ENCODE peak calls at places on chromosome 17, in four cellular contexts. M, B, I and H are unnamed samples. For H3K36me3, the result is how much of the 10 kb centered on the place peaks cover.

GRCh38 chr17:82300228-82300627 is 17.2 kb downstream of the CD7 start:
- DNase-seq in M (no peak), B (no peak), I (no peak), H (no peak)

GRCh38 chr17:29379084-29379811 is 10.9 kb upstream of the TAOK1 start:
- DNase-seq in M (no peak), B (peak), I (peak), H (no peak)

GRCh38 chr17:83081561-83082201 is 2.3 kb downstream of the METRNL start:
- DNase-seq in M (no peak), B (no peak), I (no peak), H (no peak)

GRCh38 chr17:32636593-32637218 is 149.9 kb downstream of the CDK5R1 start:
- DNase-seq in M (no peak), B (no peak), I (peak), H (no peak)

GRCh38 chr17:81808778-81809555 is 5.0 kb downstream of the GCGR start:
- DNase-seq in M (no peak), B (no peak), I (no peak), H (no peak)

GRCh38 chr17:82917656-82918345 is 78.0 kb upstream of the ZNF750 start:
- DNase-seq in M (no peak), B (peak), I (no peak), H (no peak)

GRCh38 chr17:4642286-4642685 is 808 bp upstream of the ALOX15 start:
- DNase-seq in M (no peak), B (no peak), I (no peak), H (no peak)

GRCh38 chr17:75086496-75087181 is 1.1 kb upstream of the SLC16A5 start:
- DNase-seq in M (no peak), B (no peak), I (no peak), H (no peak)

GRCh38 chr17:7717756-7718350 is 309 bp downstream of the DNAH2 start:
- DNase-seq in M (no peak), B (peak), I (no peak), H (no peak)

GRCh38 chr17:75688209-75688771 is 21.2 kb downstream of the SAP30BP start:
- DNase-seq in M (peak), B (peak), I (peak), H (no peak)

GRCh38 chr17:7894866-7895265 is 6.3 kb downstream of the CHD3 start:
- DNase-seq in M (no peak), B (no peak), I (no peak), H (no peak)

GRCh38 chr17:40427002-40427491 is 9.4 kb upstream of the TOP2A start:
- DNase-seq in M (no peak), B (no peak), I (no peak), H (no peak)

GRCh38 chr17:31462261-31462660 is 70.8 kb downstream of the RAB11FIP4 start:
- DNase-seq in M (no peak), B (no peak), I (no peak), H (no peak)

GRCh38 chr17:9251273-9251672 is 230.0 kb downstream of the NTN1 start:
- DNase-seq in M (no peak), B (no peak), I (no peak), H (no peak)

GRCh38 chr17:45106582-45106981 is 25.7 kb downstream of the PLCD3 start:
- DNase-seq in M (no peak), B (no peak), I (no peak), H (no peak)

GRCh38 chr17:69597898-69598692 is 183.6 kb downstream of the MAP2K6 start:
- DNase-seq in M (peak), B (peak), I (peak), H (no peak)

GRCh38 chr17:76755285-76755684 is 17.4 kb downstream of the MFSD11 start:
- DNase-seq in M (no peak), B (no peak), I (peak), H (no peak)

GRCh38 chr17:17883801-17884200 is 47.0 kb upstream of the SREBF1 start:
- DNase-seq in M (no peak), B (no peak), I (no peak), H (no peak)

GRCh38 chr17:55286681-55287589 is 22.2 kb downstream of the HLF start:
- DNase-seq in M (peak), B (no peak), I (no peak), H (no peak)

DNA sequence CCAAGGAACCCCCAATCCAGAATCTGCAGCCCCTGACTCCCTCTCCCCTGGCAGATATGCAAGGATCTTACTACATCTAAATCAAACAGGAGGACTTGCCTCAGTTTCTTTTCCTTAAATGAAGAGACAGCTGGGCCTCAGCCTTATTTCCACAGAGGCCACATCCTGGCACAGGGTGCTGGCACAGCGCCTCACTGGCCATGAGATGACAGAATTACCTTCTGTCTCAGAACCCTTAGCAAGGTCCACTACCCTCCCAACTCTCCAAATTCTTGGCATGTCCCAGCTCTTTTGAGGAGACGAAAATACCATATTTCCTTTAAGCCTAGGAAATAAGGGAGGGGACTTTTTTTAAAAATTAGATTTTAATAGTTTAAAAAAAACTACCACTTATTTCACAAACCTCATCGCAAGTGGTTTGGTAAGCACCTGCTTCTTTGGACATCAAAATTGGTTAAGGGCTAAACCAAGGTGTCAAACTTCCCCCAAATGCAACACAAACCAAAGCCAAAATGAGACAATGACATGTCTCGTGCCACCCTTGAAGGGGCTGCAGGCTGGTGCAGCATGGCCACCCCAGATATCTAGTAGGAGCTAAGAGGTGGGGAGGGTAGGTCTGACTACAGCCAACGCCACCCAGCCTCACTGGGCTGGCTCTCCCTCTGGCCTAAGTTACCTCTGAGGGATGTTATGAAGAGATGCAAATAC is 25.3 kb downstream of the FAM117A start:
- DNase-seq in M (no peak), B (no peak), I (no peak), H (no peak)
- H3K4me3 ChIP-seq in M (no peak), B (no peak), I (no peak), H (no peak)

GRCh38 chr17:49722066-49722465 is 14.3 kb upstream of the SLC35B1 start:
- DNase-seq in M (no peak), B (no peak), I (no peak), H (no peak)
- H3K36me3 ChIP-seq in M (under half), B (under half), I (under half), H (under half)

GRCh38 chr17:12665263-12666210 is at the start of gene MYOCD:
- DNase-seq in M (peak), B (peak), I (no peak), H (no peak)
- H3K4me3 ChIP-seq in M (peak), B (peak), I (peak), H (peak)

DNA sequence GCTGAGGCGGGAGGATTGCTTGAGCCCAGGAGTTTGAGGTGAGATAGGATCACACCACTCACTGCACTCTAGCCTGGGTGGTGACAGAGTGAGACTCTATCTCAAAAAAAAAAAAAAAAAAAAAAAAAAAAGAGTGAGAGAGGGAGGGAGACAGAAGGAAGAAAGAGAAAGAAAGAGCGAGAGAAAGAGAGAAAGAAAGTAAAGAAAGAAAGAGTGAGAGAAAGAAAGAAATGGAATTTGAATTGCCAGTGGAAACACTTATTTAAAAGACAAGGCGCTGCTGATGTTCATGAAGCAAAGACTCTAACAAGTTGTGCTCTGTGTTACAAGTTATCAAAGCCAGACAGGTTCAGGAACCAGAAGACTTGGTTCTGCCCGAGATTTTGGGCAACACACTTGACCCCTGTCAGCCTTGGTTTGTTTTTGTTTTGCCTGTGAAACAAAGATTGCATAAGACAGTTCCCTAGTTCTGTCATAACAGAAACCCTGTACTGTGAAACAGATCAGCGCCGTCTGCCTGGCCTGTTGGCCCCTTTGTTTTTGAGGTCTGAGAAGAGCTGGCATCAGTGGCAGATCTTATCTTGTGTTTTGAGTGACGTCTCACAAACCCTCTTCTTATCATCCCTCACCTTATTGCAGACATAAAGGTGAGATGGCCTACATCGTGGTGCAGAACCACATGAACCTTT is 55.4 kb upstream of the ENDOV start:
- DNase-seq in M (no peak), B (no peak), I (no peak), H (no peak)
- H3K36me3 ChIP-seq in M (under half), B (half or more), I (under half), H (half or more)

GRCh38 chr17:2056221-2057129 is 1.6 kb downstream of the HIC1 start:
- DNase-seq in M (peak), B (peak), I (peak), H (no peak)

GRCh38 chr17:2059125-2059836 is 4.4 kb downstream of the HIC1 start:
- DNase-seq in M (no peak), B (no peak), I (no peak), H (no peak)

GRCh38 chr17:2058521-2059124 is 3.7 kb downstream of the HIC1 start:
- DNase-seq in M (peak), B (peak), I (no peak), H (no peak)

GRCh38 chr17:2057130-2057713 is 2.3 kb downstream of the HIC1 start:
- DNase-seq in M (no peak), B (peak), I (no peak), H (no peak)

DNA sequence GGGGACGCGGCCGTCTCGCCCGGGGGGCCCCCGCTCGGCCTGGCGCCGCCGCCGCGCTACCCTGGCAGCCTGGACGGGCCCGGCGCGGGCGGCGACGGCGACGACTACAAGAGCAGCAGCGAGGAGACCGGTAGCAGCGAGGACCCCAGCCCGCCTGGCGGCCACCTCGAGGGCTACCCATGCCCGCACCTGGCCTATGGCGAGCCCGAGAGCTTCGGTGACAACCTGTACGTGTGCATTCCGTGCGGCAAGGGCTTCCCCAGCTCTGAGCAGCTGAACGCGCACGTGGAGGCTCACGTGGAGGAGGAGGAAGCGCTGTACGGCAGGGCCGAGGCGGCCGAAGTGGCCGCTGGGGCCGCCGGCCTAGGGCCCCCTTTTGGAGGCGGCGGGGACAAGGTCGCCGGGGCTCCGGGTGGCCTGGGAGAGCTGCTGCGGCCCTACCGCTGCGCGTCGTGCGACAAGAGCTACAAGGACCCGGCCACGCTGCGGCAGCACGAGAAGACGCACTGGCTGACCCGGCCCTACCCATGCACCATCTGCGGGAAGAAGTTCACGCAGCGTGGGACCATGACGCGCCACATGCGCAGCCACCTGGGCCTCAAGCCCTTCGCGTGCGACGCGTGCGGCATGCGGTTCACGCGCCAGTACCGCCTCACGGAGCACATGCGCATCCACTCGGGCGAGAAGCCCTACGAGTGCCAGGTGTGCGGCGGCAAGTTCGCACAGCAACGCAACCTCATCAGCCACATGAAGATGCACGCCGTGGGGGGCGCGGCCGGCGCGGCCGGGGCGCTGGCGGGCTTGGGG is 3.0 kb downstream of the HIC1 start:
- DNase-seq in M (no peak), B (peak), I (no peak), H (no peak)
- H3K4me3 ChIP-seq in M (peak), B (peak), I (peak), H (peak)

GRCh38 chr17:62674841-62675240 is 47.4 kb downstream of the MRC2 start:
- DNase-seq in M (no peak), B (no peak), I (no peak), H (no peak)

GRCh38 chr17:62674363-62674739 is 46.9 kb downstream of the MRC2 start:
- DNase-seq in M (no peak), B (no peak), I (no peak), H (no peak)

GRCh38 chr17:62672957-62673356 is 45.5 kb downstream of the MRC2 start:
- DNase-seq in M (no peak), B (no peak), I (no peak), H (no peak)

GRCh38 chr17:62675260-62675659 is 47.8 kb downstream of the MRC2 start:
- DNase-seq in M (peak), B (no peak), I (no peak), H (no peak)

GRCh38 chr17:62673614-62674362 is 46.3 kb downstream of the MRC2 start:
- DNase-seq in M (no peak), B (no peak), I (no peak), H (no peak)
- H3K36me3 ChIP-seq in M (under half), B (half or more), I (half or more), H (under half)

GRCh38 chr17:48561894-48562810 is 16.0 kb downstream of the HOXB4 start:
- DNase-seq in M (no peak), B (peak), I (no peak), H (no peak)
- H3K4me3 ChIP-seq in M (peak), B (no peak), I (no peak), H (no peak)